ENCODE peak calls at places on chromosomes 3 and 15, in four cellular contexts. M, D, C and T are unnamed samples.

GRCh38 chr3:12139111-12139511 is 19.6 kb downstream of the TIMP4 start:
- DNase-seq in M (peak), D (peak), C (no peak), T (peak)

GRCh38 chr3:45968706-45969105 is 25.4 kb downstream of the CXCR6 start:
- DNase-seq in M (peak), D (no peak), C (no peak), T (peak)

GRCh38 chr3:123695731-123696640 is 111.1 kb upstream of the HACD2 start:
- DNase-seq in C (no peak), D (no peak), M (no peak), T (no peak)

GRCh38 chr3:129616713-129617112 is 10.2 kb upstream of the PLXND1 start:
- DNase-seq in M (peak), D (no peak), C (no peak), T (peak)

GRCh38 chr3:44055951-44056350 is 185.7 kb upstream of the TOPAZ1 start:
- DNase-seq in C (no peak), D (no peak), M (peak), T (peak)

GRCh38 chr3:28745904-28746617 is 397.4 kb upstream of the AZI2 start:
- DNase-seq in D (no peak), C (no peak), M (no peak), T (peak)

GRCh38 chr3:72439321-72440183 is 408.7 kb downstream of the SHQ1 start:
- DNase-seq in C (no peak), D (no peak), M (no peak), T (no peak)

GRCh38 chr15:42891569-42891968 is 29.0 kb downstream of the TTBK2 start:
- DNase-seq in C (no peak), D (no peak), M (peak), T (peak)

GRCh38 chr3:146577662-146578061 is 27.5 kb downstream of the PLSCR5 start:
- DNase-seq in C (peak), D (no peak), M (peak), T (peak)

GRCh38 chr3:72182206-72182605 is 397.3 kb upstream of the PROK2 start:
- DNase-seq in D (no peak), C (no peak), M (no peak), T (no peak)

GRCh38 chr3:97821413-97821809 is 400 bp upstream of the CRYBG3 start:
- DNase-seq in D (peak), C (peak), M (peak), T (peak)

GRCh38 chr15:28943611-28944230 is 57.9 kb downstream of the APBA2 start:
- DNase-seq in D (no peak), M (no peak), C (no peak), T (no peak)

GRCh38 chr3:9970020-9970652 is 16.5 kb downstream of the EMC3 start:
- DNase-seq in M (peak), C (no peak), D (no peak), T (peak)

GRCh38 chr3:13647314-13648059 is 98.6 kb downstream of the FBLN2 start:
- DNase-seq in D (no peak), C (no peak), M (peak), T (peak)

GRCh38 chr3:140219923-140220452 is 285.0 kb downstream of the CLSTN2 start:
- DNase-seq in D (no peak), M (no peak), C (no peak), T (no peak)

GRCh38 chr3:126445506-126445905 is 30.2 kb downstream of the ZXDC start:
- DNase-seq in D (no peak), M (no peak), C (no peak), T (no peak)

GRCh38 chr3:48694610-48695051 is 8.9 kb upstream of the NCKIPSD start:
- DNase-seq in D (no peak), C (no peak), M (peak), T (peak)

GRCh38 chr3:101827211-101828174 is 21.8 kb upstream of the NFKBIZ start:
- DNase-seq in D (peak), C (peak), M (peak), T (peak)

GRCh38 chr3:99965077-99965476 is 147.4 kb downstream of the CMSS1 start:
- DNase-seq in C (no peak), D (no peak), M (peak), T (peak)